ENCODE peak calls at places on chromosomes 13 and 19, in ten cellular contexts. H is neural progenitor cell; J is choroid plexus epithelial cell; S is epithelial cell of esophagus; C is aorta; N is CD4-positive, alpha-beta memory T cell; K is astrocyte of the spinal cord; O is GM23248; D is HFF-Myc; W is A549. P is an unnamed sample.

GRCh38 chr13:99124695-99125334 is 75.8 kb upstream of the UBAC2 start:
- DNase-seq in W (peak), J (peak), O (peak), S (peak), N (peak), H (no peak), C (no peak), K (peak), D (peak), P (no peak)

GRCh38 chr13:30719521-30719914 is 15.8 kb upstream of the ALOX5AP start:
- DNase-seq in H (no peak), K (no peak), N (no peak), O (no peak), S (no peak), W (no peak), C (no peak), D (no peak), J (no peak), P (no peak)

GRCh38 chr13:66359910-66360552 is 870.1 kb downstream of the PCDH9 start:
- DNase-seq in S (no peak), N (no peak), K (no peak), H (no peak), J (no peak), D (no peak), W (no peak), C (no peak), O (no peak), P (no peak)

GRCh38 chr19:52673014-52673413 is 34.9 kb upstream of the ZNF83 start:
- DNase-seq in C (no peak), D (no peak), W (no peak), H (no peak), J (peak), S (no peak), O (no peak), K (no peak), N (no peak), P (no peak)

GRCh38 chr19:658916-659839 is 3.8 kb downstream of the RNF126 start:
- DNase-seq in N (peak), C (no peak), W (no peak), K (no peak), H (no peak), J (no peak), D (no peak), S (peak), O (peak), P (no peak)

GRCh38 chr13:36154567-36155231 is 23.5 kb upstream of the DCLK1 start:
- DNase-seq in O (peak), H (peak), W (no peak), N (no peak), K (peak), S (peak), J (peak), C (peak), D (no peak), P (no peak)

GRCh38 chr19:46766569-46767317 is 20.5 kb upstream of the STRN4 start:
- DNase-seq in W (peak), K (no peak), J (peak), S (peak), O (peak), H (peak), D (no peak), N (peak), C (peak), P (peak)

GRCh38 chr13:43431279-43431678 is 355.5 kb downstream of the ENOX1 start:
- DNase-seq in W (no peak), C (no peak), H (no peak), N (no peak), O (no peak), S (no peak), J (peak), K (no peak), D (no peak), P (no peak)

GRCh38 chr13:55199132-55199531 is 1941.6 kb upstream of the PRR20A start:
- DNase-seq in J (no peak), C (no peak), S (no peak), N (no peak), W (peak), D (no peak), O (no peak), K (no peak), H (peak), P (no peak)

GRCh38 chr13:97460004-97460756 is 26.2 kb downstream of the RAP2A start:
- DNase-seq in S (no peak), H (no peak), J (peak), D (no peak), C (no peak), K (no peak), W (no peak), N (no peak), O (peak), P (no peak)
- H3K4me3 ChIP-seq in S (no peak), H (no peak), J (no peak), D (no peak), C (no peak), K (no peak), W (no peak), N (no peak), O (no peak), P (no peak)

GRCh38 chr13:100689191-100689590 is 14.6 kb upstream of the TMTC4 start:
- DNase-seq in H (no peak), K (no peak), O (no peak), D (no peak), S (no peak), J (no peak), C (no peak), W (no peak), N (no peak), P (no peak)

DNA sequence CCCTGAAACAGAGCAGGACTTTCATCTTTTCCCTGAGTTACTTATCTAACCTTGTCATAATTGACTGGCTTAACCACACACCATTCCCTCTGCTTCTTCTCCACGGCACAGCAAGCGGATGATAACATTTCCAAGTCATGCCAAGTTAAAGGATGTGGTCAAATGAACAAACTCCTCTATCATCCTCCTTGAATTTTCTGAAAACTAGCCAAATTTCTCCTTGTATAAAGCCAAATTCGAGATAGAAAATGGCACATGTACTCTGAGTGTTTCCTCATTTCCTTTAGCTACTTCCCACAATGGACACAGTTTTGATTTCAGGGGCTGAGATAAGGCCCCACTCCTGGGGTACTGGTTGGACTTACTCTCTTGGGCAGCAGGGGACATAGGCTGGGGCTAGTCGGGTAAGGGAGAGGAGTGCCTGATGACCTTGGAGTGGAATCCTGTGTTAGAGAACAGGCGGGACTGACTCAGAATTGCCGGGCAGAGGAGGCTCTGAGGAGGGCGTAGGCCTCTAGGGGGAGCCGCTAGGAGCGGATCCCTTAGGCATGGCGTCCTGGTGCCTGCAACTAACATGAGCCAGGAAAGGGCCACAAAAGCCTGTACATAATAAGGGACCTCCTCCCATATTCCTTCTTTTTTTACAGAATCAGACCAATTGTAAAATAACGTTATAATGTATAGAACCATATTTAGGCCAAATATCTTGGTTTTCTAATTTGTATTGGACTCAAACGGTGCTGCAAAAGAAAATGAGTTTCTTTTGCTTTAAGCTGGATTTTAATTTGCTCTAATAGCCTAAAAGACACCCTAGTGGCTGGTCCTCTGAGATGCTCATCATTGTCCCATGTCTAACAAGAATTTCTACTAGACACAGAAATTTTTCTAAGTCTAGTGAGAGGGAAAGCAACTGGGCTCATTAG is 20.4 kb upstream of the TMTC4 start:
- DNase-seq in S (peak), O (peak), K (peak), J (peak), N (no peak), H (peak), D (no peak), C (no peak), W (peak), P (no peak)
- H3K4me3 ChIP-seq in S (no peak), O (no peak), K (no peak), J (no peak), N (no peak), H (no peak), D (no peak), C (no peak), W (no peak), P (no peak)

DNA sequence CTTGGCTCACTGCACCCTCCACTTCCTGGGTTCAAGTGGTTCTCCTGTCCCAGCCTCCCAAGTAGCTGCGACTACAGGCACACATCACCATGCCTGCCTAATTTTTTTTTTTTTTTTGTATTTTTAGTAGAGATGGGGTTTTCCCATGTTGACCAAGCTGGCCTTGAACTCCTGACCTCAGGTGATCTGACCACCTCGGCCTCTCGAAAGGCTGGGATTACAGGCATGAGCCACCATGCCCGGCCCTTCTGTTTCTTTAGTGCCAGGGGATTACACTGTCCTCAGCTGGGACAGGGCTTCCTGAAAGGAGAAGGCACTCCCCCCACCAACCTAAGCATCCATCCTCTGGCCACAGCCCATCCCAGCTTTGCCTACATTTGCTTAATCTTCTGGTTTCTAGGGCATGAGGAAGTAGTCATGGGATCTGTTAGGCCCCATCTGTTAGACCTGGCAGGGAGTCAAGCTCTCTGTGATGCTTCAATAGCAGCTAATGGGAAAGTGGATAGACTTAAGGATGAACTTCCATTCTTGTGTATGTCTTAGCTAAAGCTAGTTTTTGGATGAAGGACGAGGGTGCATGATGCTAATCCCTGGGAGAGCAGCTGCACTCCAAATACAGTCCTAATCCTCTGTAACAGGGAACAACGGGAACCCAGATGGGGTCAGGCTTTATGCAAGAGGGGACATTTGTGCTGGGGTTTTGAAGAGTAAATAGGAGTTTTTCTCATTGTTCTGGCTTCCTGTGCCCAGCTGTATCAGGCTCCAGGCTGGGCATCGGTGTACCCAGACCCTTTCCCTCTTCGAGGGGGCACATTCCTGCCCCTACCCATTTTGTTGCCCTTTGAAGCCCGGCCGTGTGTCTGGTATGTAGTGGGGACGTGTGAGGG is 2.6 kb downstream of the VAV1 start:
- DNase-seq in K (no peak), C (no peak), S (no peak), W (no peak), H (peak), N (no peak), J (peak), D (no peak), O (peak), P (no peak)
- H3K4me3 ChIP-seq in K (no peak), C (no peak), S (no peak), W (no peak), H (no peak), N (no peak), J (no peak), D (no peak), O (no peak), P (peak)

GRCh38 chr13:40596484-40596883 is 70.0 kb downstream of the FOXO1 start:
- DNase-seq in O (no peak), C (no peak), K (no peak), D (no peak), H (no peak), S (no peak), N (peak), J (no peak), W (no peak), P (peak)
- H3K4me3 ChIP-seq in O (no peak), C (no peak), K (no peak), D (no peak), H (no peak), S (no peak), N (no peak), J (no peak), W (no peak), P (peak)

DNA sequence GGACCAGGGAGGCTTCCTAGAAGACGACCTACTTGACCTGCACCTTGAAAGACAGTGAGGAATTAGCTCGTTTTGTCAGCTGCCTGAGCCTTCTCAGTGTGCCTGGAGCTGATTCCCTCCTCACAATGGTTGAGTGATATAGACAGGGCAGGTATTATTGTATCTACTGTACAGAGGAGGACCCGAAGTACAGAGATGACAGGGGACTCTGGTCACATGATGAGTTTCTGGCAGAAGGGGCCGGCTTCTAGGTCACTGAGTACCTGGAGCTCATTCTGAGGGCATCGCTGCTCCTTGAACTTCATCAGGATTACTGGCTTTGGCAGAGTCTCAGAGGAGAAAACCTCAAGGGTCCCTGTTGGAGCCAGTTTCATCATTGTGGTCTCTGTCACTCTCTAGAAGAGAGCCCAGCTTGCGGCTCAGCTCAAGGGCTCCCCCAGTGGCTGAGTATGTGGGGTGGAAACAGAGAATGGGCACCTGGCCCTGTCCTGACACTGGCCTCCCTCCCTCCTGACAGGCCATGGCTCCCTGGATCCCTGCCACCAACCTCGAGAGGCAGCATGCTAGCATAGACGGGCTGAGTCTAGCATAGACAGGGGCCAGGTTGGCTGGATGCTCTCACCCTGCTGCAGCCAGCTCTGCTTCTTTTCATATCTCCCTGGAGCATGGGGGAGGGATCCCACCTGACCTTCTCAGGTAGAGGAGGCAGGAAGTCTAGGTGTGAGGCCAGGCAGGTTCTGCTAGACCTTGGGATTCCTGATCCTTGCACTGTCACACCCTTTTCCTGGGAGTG is 38.7 kb downstream of the NFIX start:
- DNase-seq in K (peak), J (peak), H (peak), N (no peak), O (peak), C (peak), D (no peak), W (peak), S (peak), P (no peak)
- H3K4me3 ChIP-seq in K (no peak), J (no peak), H (no peak), N (no peak), O (no peak), C (no peak), D (no peak), W (no peak), S (no peak), P (no peak)

GRCh38 chr19:19599190-19599535 is 19.3 kb downstream of the PBX4 start:
- DNase-seq in D (no peak), H (no peak), N (peak), J (no peak), O (no peak), K (no peak), C (no peak), S (no peak), W (no peak), P (peak)

GRCh38 chr19:19600793-19601346 is 17.6 kb downstream of the PBX4 start:
- DNase-seq in J (no peak), O (no peak), N (peak), W (no peak), C (no peak), D (no peak), S (no peak), H (no peak), K (no peak), P (no peak)

GRCh38 chr19:19606021-19606420 is 12.5 kb downstream of the PBX4 start:
- DNase-seq in D (no peak), O (no peak), H (no peak), K (no peak), J (no peak), C (no peak), W (peak), N (peak), S (peak), P (peak)

GRCh38 chr19:19602713-19603320 is 15.7 kb downstream of the PBX4 start:
- DNase-seq in K (no peak), W (no peak), H (no peak), N (peak), J (no peak), S (peak), C (no peak), D (no peak), O (no peak), P (no peak)

DNA sequence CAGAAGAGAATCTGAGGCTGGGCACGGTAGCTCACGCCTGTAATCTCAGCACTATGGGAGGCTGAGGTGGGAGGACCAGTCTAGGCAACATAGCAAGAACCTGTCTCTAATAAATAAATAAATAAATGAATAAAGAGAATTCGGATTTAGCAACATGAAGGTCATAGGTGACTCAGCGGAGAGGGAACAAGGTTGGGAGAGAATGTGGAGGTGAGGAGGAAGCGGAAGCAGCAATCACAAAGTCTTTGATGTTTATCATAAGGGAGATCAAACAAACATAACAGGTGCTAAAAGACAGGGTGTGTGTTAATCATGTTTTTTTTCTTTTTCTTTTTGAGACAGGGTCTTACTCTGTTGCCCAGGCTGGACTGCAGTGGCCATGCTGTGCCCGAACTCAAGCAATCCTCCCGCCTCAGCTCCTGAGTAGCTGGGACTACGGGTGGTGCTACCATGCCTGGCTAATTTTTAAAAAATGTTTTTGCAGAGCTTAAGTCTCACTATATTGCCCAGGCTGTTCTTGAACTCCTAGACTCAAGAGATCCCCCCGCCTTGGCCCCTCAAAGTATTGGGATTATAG is 16.3 kb downstream of the PBX4 start:
- DNase-seq in N (peak), K (no peak), S (peak), W (no peak), H (no peak), C (no peak), J (no peak), D (no peak), O (no peak), P (peak)
- H3K4me3 ChIP-seq in N (no peak), K (no peak), S (no peak), W (no peak), H (no peak), C (no peak), J (no peak), D (no peak), O (no peak), P (peak)

DNA sequence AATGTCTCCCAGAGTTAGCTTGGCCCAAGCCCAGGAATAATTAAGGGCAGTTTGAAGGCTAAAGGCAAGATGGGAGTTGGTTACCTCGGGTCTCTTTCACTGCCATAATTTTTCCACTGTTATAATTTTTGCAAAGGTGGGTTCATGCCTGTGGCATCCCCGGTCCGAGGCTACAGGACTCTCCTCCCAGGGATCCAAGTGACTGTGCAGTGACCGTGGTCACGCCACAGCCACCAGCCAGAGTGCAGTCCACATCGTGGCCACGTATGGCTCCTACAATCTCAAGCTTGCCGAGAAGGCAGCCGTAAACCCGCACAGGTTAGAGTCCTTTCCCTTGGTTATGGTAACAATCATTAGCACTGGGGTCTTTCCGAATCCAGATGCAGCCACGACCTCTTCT is 36.8 kb downstream of the C13orf46 start:
- DNase-seq in S (no peak), K (no peak), H (no peak), W (no peak), N (peak), D (no peak), O (no peak), J (no peak), C (peak), P (no peak)
- H3K4me3 ChIP-seq in S (no peak), K (no peak), H (no peak), W (no peak), N (no peak), D (no peak), O (no peak), J (no peak), C (no peak), P (no peak)

P was measured in CD4-positive, CD25-positive, alpha-beta regulatory T cell.